ENCODE peak calls at places on chromosome 19, in six cellular contexts. U is activated naive CD8-positive, alpha-beta T cell treated with anti-CD3 and anti-CD28 coated beads, Interleukin-2, amount 10 ng/mL, durations not matched to agents 7 days and 5 days; I is COR-L47; T is NCI-H748 treated with DMSO at 0.1 percent for 48 hours; R is heart right ventricle; E is non-pigmented ciliary epithelial cell. Q is an unnamed sample.
A peak's percentile ranks its signal among the peaks of the same experiment; 100 is the strongest.

GRCh38 chr19:50478901-50479715 is 2.5 kb upstream of the GARIN5A start:
- DNase-seq in U (no peak), I (no peak), E (no peak), R (no peak), T (no peak), Q (no peak)

GRCh38 chr19:5090465-5090779 is 121.5 kb downstream of the KDM4B start:
- DNase-seq in E (no peak), I (no peak), T (no peak), U (no peak), R (no peak), Q (no peak)

GRCh38 chr19:28988066-28988465 is 224.9 kb downstream of the UQCRFS1 start:
- DNase-seq in U (no peak), I (no peak), T (no peak), R (no peak), E (no peak), Q (no peak)

GRCh38 chr19:18172331-18173053 is 1.1 kb upstream of the IFI30 start:
- DNase-seq in R (no peak), T (no peak), E (no peak), U (no peak), I (no peak), Q (no peak)

GRCh38 chr19:20051841-20052768 is 12.8 kb upstream of the ZNF682 start:
- DNase-seq in R (peak; percentile 93), T (peak; percentile 87), U (peak; percentile 71), E (peak; percentile 98), I (peak; percentile 85), Q (peak; percentile 95)

GRCh38 chr19:47704024-47704423 is 9.2 kb upstream of the EHD2 start:
- DNase-seq in U (no peak), R (no peak), E (peak; percentile 50), I (no peak), T (no peak), Q (no peak)

GRCh38 chr19:40441719-40442253 is 2.3 kb downstream of the SERTAD3 start:
- DNase-seq in T (no peak), R (no peak), E (no peak), U (no peak), I (no peak), Q (no peak)

GRCh38 chr19:40627486-40628279 is 26.5 kb downstream of the LTBP4 start:
- DNase-seq in E (no peak), R (no peak), I (no peak), U (no peak), T (no peak), Q (no peak)

Q was measured in lower leg skin.